ENCODE peak calls at places on chromosomes 1 and 21, in nine cellular contexts. One of them, this sample, is unnamed. For H3K9me3 and H4K20me1, the result is how much of the 10 kb centered on the place peaks cover.

GRCh38 chr1:3745590-3746381 is 6.5 kb upstream of the CCDC27 start:
- DNase-seq in hepatocyte: no peak
- DNase-seq in astrocyte: no peak
- DNase-seq in H9: no peak
- DNase-seq in PC-9: no peak
- DNase-seq in mammary epithelial cell: no peak
- DNase-seq in PC-3: no peak
- DNase-seq in SK-N-SH: no peak
- DNase-seq in DND-41: no peak
- DNase-seq in this sample: no peak

GRCh38 chr1:76868154-76868882 is 1.0 kb downstream of the ST6GALNAC5 start:
- DNase-seq in astrocyte: peak
- DNase-seq in hepatocyte: peak
- DNase-seq in mammary epithelial cell: peak
- DNase-seq in PC-9: no peak
- DNase-seq in H9: peak
- DNase-seq in SK-N-SH: peak
- DNase-seq in PC-3: peak
- DNase-seq in DND-41: no peak
- DNase-seq in this sample: peak

GRCh38 chr1:170620164-170620563 is 43.8 kb upstream of the PRRX1 start:
- DNase-seq in PC-3: no peak
- DNase-seq in H9: no peak
- DNase-seq in astrocyte: peak
- DNase-seq in SK-N-SH: no peak
- DNase-seq in hepatocyte: no peak
- DNase-seq in DND-41: no peak
- DNase-seq in mammary epithelial cell: no peak
- DNase-seq in PC-9: no peak
- DNase-seq in this sample: peak

GRCh38 chr1:243917177-243917862 is 67.3 kb upstream of the AKT3 start:
- DNase-seq in PC-9: peak
- DNase-seq in SK-N-SH: peak
- DNase-seq in astrocyte: peak
- DNase-seq in H9: peak
- DNase-seq in mammary epithelial cell: peak
- DNase-seq in hepatocyte: peak
- DNase-seq in DND-41: no peak
- DNase-seq in PC-3: peak
- DNase-seq in this sample: peak

GRCh38 chr1:204377800-204378608 is 18.3 kb upstream of the PLEKHA6 start:
- DNase-seq in astrocyte: peak
- DNase-seq in hepatocyte: peak
- DNase-seq in DND-41: no peak
- DNase-seq in PC-3: peak
- DNase-seq in SK-N-SH: peak
- DNase-seq in H9: peak
- DNase-seq in mammary epithelial cell: peak
- DNase-seq in PC-9: peak
- DNase-seq in this sample: no peak

GRCh38 chr1:1763657-1764621 is 14.3 kb downstream of the NADK start:
- DNase-seq in astrocyte: no peak
- DNase-seq in PC-9: peak
- DNase-seq in PC-3: peak
- DNase-seq in H9: no peak
- DNase-seq in DND-41: no peak
- DNase-seq in SK-N-SH: no peak
- DNase-seq in mammary epithelial cell: peak
- DNase-seq in hepatocyte: no peak
- DNase-seq in this sample: peak

GRCh38 chr1:103448560-103448959 is 76.9 kb upstream of the RNPC3 start:
- DNase-seq in SK-N-SH: no peak
- DNase-seq in astrocyte: peak
- DNase-seq in H9: no peak
- DNase-seq in mammary epithelial cell: no peak
- DNase-seq in hepatocyte: no peak
- DNase-seq in PC-9: no peak
- DNase-seq in DND-41: no peak
- DNase-seq in PC-3: no peak
- DNase-seq in this sample: no peak

GRCh38 chr21:39730418-39731107 is 14.4 kb upstream of the IGSF5 start:
- DNase-seq in PC-9: no peak
- DNase-seq in mammary epithelial cell: no peak
- DNase-seq in PC-3: no peak
- DNase-seq in astrocyte: peak
- DNase-seq in H9: no peak
- DNase-seq in SK-N-SH: no peak
- DNase-seq in DND-41: no peak
- DNase-seq in hepatocyte: no peak
- DNase-seq in this sample: no peak

GRCh38 chr1:55378582-55378981 is 163.4 kb upstream of the USP24 start:
- DNase-seq in mammary epithelial cell: no peak
- DNase-seq in SK-N-SH: no peak
- DNase-seq in DND-41: peak
- DNase-seq in H9: peak
- DNase-seq in PC-9: no peak
- DNase-seq in PC-3: peak
- DNase-seq in astrocyte: peak
- DNase-seq in hepatocyte: peak
- DNase-seq in this sample: peak

GRCh38 chr1:22830747-22831340 is 120.2 kb downstream of the EPHB2 start:
- DNase-seq in PC-9: no peak
- DNase-seq in H9: no peak
- DNase-seq in mammary epithelial cell: no peak
- DNase-seq in SK-N-SH: no peak
- DNase-seq in DND-41: no peak
- DNase-seq in hepatocyte: no peak
- DNase-seq in PC-3: no peak
- DNase-seq in astrocyte: no peak
- DNase-seq in this sample: no peak

GRCh38 chr1:24735619-24736375 is 9.4 kb upstream of the CLIC4 start:
- DNase-seq in H9: no peak
- DNase-seq in PC-9: no peak
- DNase-seq in DND-41: no peak
- DNase-seq in PC-3: no peak
- DNase-seq in SK-N-SH: peak
- DNase-seq in mammary epithelial cell: no peak
- DNase-seq in hepatocyte: peak
- DNase-seq in astrocyte: peak
- DNase-seq in this sample: peak

GRCh38 chr1:50423670-50424000 is 392 bp upstream of the DMRTA2 start:
- DNase-seq in astrocyte: no peak
- DNase-seq in hepatocyte: no peak
- DNase-seq in PC-3: no peak
- DNase-seq in DND-41: no peak
- DNase-seq in H9: peak
- DNase-seq in mammary epithelial cell: peak
- DNase-seq in PC-9: no peak
- DNase-seq in SK-N-SH: no peak
- DNase-seq in this sample: no peak

GRCh38 chr1:2259668-2260392 is 31.7 kb downstream of the SKI start:
- DNase-seq in H9: no peak
- DNase-seq in SK-N-SH: no peak
- DNase-seq in astrocyte: no peak
- DNase-seq in PC-9: no peak
- DNase-seq in PC-3: no peak
- DNase-seq in DND-41: no peak
- DNase-seq in hepatocyte: no peak
- DNase-seq in mammary epithelial cell: no peak
- DNase-seq in this sample: no peak

DNA sequence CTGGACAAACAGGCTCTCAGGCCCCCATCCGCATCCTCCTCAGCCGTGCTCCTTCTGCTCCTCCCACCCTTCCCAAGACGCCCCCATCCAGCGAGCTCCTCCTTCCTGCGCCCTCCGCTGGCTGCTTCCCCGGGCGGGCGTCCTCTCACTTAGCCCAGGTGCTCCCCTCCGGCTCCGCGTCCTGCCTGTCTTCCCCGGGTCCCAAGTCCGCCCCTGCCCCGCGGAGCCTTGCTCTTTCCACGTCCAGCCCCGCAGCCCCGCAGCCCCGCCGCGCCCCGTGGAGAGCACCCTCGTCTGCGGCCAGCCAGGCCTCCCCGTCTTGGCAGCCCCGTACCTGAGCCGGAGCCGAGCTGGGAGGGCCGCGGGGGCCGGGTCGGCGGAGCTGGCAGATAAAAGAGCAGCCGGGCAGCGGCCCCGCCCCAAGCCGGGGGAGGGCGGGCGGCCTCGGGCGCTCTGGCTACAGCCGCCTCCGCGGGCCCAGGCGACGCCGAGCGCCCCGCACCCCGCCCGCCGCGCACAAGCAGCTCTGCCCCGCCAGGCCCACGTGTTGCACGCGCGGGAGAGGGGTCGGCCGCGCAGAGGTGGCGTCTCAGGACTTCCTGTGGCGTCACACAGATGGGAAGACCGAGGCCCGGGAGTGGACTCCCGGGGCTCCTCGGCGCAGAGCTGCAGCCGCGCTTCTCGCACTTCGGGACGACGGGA is at the start of gene PAQR7:
- DNase-seq in H9: peak
- DNase-seq in DND-41: no peak
- DNase-seq in PC-9: peak
- DNase-seq in SK-N-SH: peak
- DNase-seq in PC-3: peak
- DNase-seq in astrocyte: peak
- DNase-seq in hepatocyte: peak
- DNase-seq in mammary epithelial cell: peak
- DNase-seq in this sample: peak
- H3K9me3 ChIP-seq in H9: under half
- H3K9me3 ChIP-seq in DND-41: under half
- H3K9me3 ChIP-seq in PC-9: under half
- H3K9me3 ChIP-seq in SK-N-SH: under half
- H3K9me3 ChIP-seq in PC-3: under half
- H3K9me3 ChIP-seq in astrocyte: under half
- H3K9me3 ChIP-seq in hepatocyte: under half
- H3K9me3 ChIP-seq in mammary epithelial cell: under half
- H3K9me3 ChIP-seq in this sample: under half

DNA sequence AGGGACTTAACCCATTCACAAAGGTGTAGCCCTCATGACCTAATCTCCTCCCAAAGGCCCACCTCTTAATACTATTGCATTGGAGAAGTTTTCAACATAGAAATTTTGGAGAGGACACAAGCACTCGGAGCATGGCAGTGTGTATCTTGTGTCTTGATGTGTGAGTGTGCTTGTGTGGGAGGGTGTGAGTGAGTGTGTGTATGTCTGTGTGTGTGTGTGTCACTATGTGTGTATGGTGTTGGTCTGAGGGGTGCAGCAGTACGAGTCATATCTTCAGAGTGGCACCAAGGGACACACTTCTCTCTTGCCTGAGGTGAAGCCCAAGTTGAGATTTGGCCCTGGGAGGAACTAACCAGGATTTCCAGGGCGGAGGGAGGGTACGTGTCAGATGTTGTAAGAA is 73.7 kb downstream of the NAV1 start:
- DNase-seq in SK-N-SH: no peak
- DNase-seq in PC-3: no peak
- DNase-seq in PC-9: no peak
- DNase-seq in mammary epithelial cell: no peak
- DNase-seq in DND-41: no peak
- DNase-seq in hepatocyte: no peak
- DNase-seq in astrocyte: no peak
- DNase-seq in H9: no peak
- DNase-seq in this sample: no peak
- H4K20me1 ChIP-seq in SK-N-SH: half or more
- H4K20me1 ChIP-seq in PC-3: under half
- H4K20me1 ChIP-seq in PC-9: under half
- H4K20me1 ChIP-seq in mammary epithelial cell: under half
- H4K20me1 ChIP-seq in DND-41: under half
- H4K20me1 ChIP-seq in hepatocyte: under half
- H4K20me1 ChIP-seq in astrocyte: half or more
- H4K20me1 ChIP-seq in H9: under half
- H4K20me1 ChIP-seq in this sample: under half

GRCh38 chr1:162823231-162823630 is 32.7 kb downstream of the HSD17B7 start:
- DNase-seq in DND-41: no peak
- DNase-seq in mammary epithelial cell: no peak
- DNase-seq in PC-3: peak
- DNase-seq in SK-N-SH: no peak
- DNase-seq in H9: no peak
- DNase-seq in astrocyte: no peak
- DNase-seq in PC-9: no peak
- DNase-seq in hepatocyte: no peak
- DNase-seq in this sample: no peak

GRCh38 chr1:162823771-162824525 is 33.4 kb downstream of the HSD17B7 start:
- DNase-seq in H9: no peak
- DNase-seq in hepatocyte: no peak
- DNase-seq in PC-9: no peak
- DNase-seq in SK-N-SH: no peak
- DNase-seq in PC-3: peak
- DNase-seq in astrocyte: no peak
- DNase-seq in mammary epithelial cell: no peak
- DNase-seq in DND-41: no peak
- DNase-seq in this sample: no peak

GRCh38 chr1:162822391-162823200 is 32.1 kb downstream of the HSD17B7 start:
- DNase-seq in astrocyte: no peak
- DNase-seq in SK-N-SH: peak
- DNase-seq in H9: peak
- DNase-seq in PC-9: no peak
- DNase-seq in PC-3: peak
- DNase-seq in mammary epithelial cell: no peak
- DNase-seq in hepatocyte: peak
- DNase-seq in DND-41: no peak
- DNase-seq in this sample: no peak
- H3K4me2 ChIP-seq in astrocyte: peak
- H3K4me2 ChIP-seq in SK-N-SH: peak
- H3K4me2 ChIP-seq in H9: peak
- H3K4me2 ChIP-seq in PC-9: peak
- H3K4me2 ChIP-seq in PC-3: peak
- H3K4me2 ChIP-seq in mammary epithelial cell: peak
- H3K4me2 ChIP-seq in hepatocyte: peak
- H3K4me2 ChIP-seq in DND-41: no peak
- H3K4me2 ChIP-seq in this sample: peak

DNA sequence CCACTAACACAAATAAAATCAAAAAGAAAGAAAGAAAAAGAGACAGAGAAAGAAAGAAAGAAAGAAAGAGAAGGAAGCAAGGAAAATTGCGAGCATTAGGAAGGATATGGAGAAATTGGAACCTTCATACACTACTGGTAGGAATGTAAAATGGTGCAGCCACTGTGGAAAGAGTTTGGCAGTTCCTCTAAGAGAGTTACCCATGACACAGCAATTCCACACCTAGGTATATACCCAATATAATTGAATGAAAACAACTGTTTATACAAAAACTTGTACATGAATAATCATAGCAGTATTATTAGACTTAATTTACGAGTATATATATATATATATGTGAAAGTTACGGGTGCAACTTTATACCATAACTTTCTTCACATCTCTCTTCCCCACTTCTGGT is 4.1 kb upstream of the LYPD8 start:
- DNase-seq in H9: no peak
- DNase-seq in SK-N-SH: no peak
- DNase-seq in PC-3: no peak
- DNase-seq in astrocyte: no peak
- DNase-seq in PC-9: no peak
- DNase-seq in hepatocyte: no peak
- DNase-seq in mammary epithelial cell: no peak
- DNase-seq in DND-41: no peak
- DNase-seq in this sample: no peak
- H3K9me3 ChIP-seq in H9: half or more
- H3K9me3 ChIP-seq in SK-N-SH: under half
- H3K9me3 ChIP-seq in PC-3: under half
- H3K9me3 ChIP-seq in astrocyte: under half
- H3K9me3 ChIP-seq in PC-9: under half
- H3K9me3 ChIP-seq in hepatocyte: under half
- H3K9me3 ChIP-seq in mammary epithelial cell: under half
- H3K9me3 ChIP-seq in DND-41: under half
- H3K9me3 ChIP-seq in this sample: under half

GRCh38 chr1:54372978-54373377 is 33.2 kb downstream of the SSBP3 start:
- DNase-seq in DND-41: no peak
- DNase-seq in SK-N-SH: no peak
- DNase-seq in PC-9: no peak
- DNase-seq in mammary epithelial cell: no peak
- DNase-seq in H9: no peak
- DNase-seq in PC-3: no peak
- DNase-seq in hepatocyte: no peak
- DNase-seq in astrocyte: no peak
- DNase-seq in this sample: no peak
- H4K20me1 ChIP-seq in DND-41: half or more
- H4K20me1 ChIP-seq in SK-N-SH: under half
- H4K20me1 ChIP-seq in PC-9: under half
- H4K20me1 ChIP-seq in mammary epithelial cell: under half
- H4K20me1 ChIP-seq in H9: under half
- H4K20me1 ChIP-seq in PC-3: under half
- H4K20me1 ChIP-seq in hepatocyte: half or more
- H4K20me1 ChIP-seq in astrocyte: half or more
- H4K20me1 ChIP-seq in this sample: under half

This sample was measured in fibroblast of lung.